ENCODE peak calls at places on chromosomes 5 and 9, in eight cellular contexts. F, X, Q, O, N, B, I and M are unnamed samples.

GRCh38 chr5:161851691-161852299 is 3.9 kb downstream of the GABRA1 start:
- DNase-seq in F (no peak), X (no peak), Q (no peak), O (no peak), N (no peak), B (no peak), I (peak), M (no peak)

GRCh38 chr9:71663931-71664459 is 104.3 kb downstream of the CEMIP2 start:
- DNase-seq in F (no peak), X (peak), Q (no peak), O (no peak), N (peak), B (peak), I (no peak), M (no peak)

GRCh38 chr5:133483406-133484090 is 128.8 kb downstream of the FSTL4 start:
- DNase-seq in F (no peak), X (no peak), Q (no peak), O (no peak), N (no peak), B (no peak), I (no peak), M (no peak)

GRCh38 chr9:4097991-4098390 is 201.9 kb downstream of the GLIS3 start:
- DNase-seq in F (no peak), X (no peak), Q (no peak), O (no peak), N (no peak), B (no peak), I (no peak), M (no peak)

GRCh38 chr9:98983295-98984268 is 39.9 kb downstream of the COL15A1 start:
- DNase-seq in F (peak), X (no peak), Q (no peak), O (no peak), N (peak), B (peak), I (no peak), M (peak)

GRCh38 chr5:113682497-113683136 is 169.1 kb downstream of the YTHDC2 start:
- DNase-seq in F (no peak), X (peak), Q (no peak), O (no peak), N (no peak), B (no peak), I (peak), M (no peak)

GRCh38 chr5:54701179-54701578 is 183.6 kb downstream of the SNX18 start:
- DNase-seq in F (peak), X (no peak), Q (no peak), O (no peak), N (peak), B (peak), I (peak), M (peak)

GRCh38 chr5:137206030-137206715 is 293.0 kb downstream of the SPOCK1 start:
- DNase-seq in F (no peak), X (no peak), Q (no peak), O (peak), N (peak), B (peak), I (no peak), M (peak)

GRCh38 chr9:90956026-90956810 is 154.6 kb downstream of the SYK start:
- DNase-seq in F (peak), X (no peak), Q (no peak), O (no peak), N (peak), B (peak), I (no peak), M (no peak)

GRCh38 chr9:113011911-113012381 is at the start of gene ZNF883:
- DNase-seq in F (peak), X (peak), Q (peak), O (peak), N (peak), B (peak), I (peak), M (peak)
- H3K4me3 ChIP-seq in F (peak), X (peak), Q (peak), O (no peak), N (peak), B (peak), I (peak), M (peak)

GRCh38 chr5:9170026-9170425 is 375.8 kb downstream of the SEMA5A start:
- DNase-seq in F (no peak), X (no peak), Q (no peak), O (no peak), N (peak), B (peak), I (no peak), M (no peak)

GRCh38 chr5:9165567-9165966 is 380.3 kb downstream of the SEMA5A start:
- DNase-seq in F (no peak), X (peak), Q (no peak), O (no peak), N (no peak), B (peak), I (no peak), M (no peak)

GRCh38 chr5:9160747-9161146 is 385.1 kb downstream of the SEMA5A start:
- DNase-seq in F (no peak), X (no peak), Q (no peak), O (no peak), N (no peak), B (no peak), I (no peak), M (no peak)

GRCh38 chr5:9168791-9169611 is 376.9 kb downstream of the SEMA5A start:
- DNase-seq in F (no peak), X (no peak), Q (no peak), O (no peak), N (peak), B (peak), I (no peak), M (peak)

GRCh38 chr5:9166202-9167147 is 379.4 kb downstream of the SEMA5A start:
- DNase-seq in F (no peak), X (no peak), Q (no peak), O (no peak), N (peak), B (no peak), I (no peak), M (no peak)
- TF ChIP-seq CTCF in F (no peak), X (no peak), Q (no peak), O (no peak), N (no peak), B (no peak), I (no peak), M (no peak)

GRCh38 chr5:169974121-169974770 is 6.0 kb downstream of the INSYN2B start:
- DNase-seq in F (no peak), X (no peak), Q (no peak), O (no peak), N (no peak), B (no peak), I (no peak), M (no peak)

GRCh38 chr5:169980418-169981053 is at the start of gene INSYN2B:
- DNase-seq in F (peak), X (peak), Q (peak), O (no peak), N (peak), B (peak), I (peak), M (peak)

GRCh38 chr5:169979871-169980270 is 424 bp downstream of the INSYN2B start:
- DNase-seq in F (no peak), X (no peak), Q (no peak), O (no peak), N (peak), B (peak), I (no peak), M (no peak)

DNA sequence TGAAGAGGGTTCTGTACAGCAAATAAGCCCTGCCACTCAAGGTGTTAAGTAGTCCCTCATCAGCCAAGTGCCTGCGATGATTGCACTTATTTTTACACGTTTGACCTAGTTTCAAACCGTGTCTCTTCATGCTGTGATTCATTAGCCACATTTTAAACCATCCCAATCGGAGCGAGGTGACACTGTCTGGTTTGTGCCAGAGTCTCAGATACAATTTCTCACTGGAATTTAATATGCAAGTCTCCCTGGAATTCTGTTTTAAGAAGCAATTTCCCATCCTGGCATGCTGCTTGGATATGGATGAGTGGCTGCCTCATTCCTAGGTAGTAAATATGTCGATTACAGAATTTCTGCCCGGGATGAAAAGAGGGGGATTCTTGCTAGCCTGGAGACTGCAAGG is 1.6 kb downstream of the INSYN2B start:
- DNase-seq in F (no peak), X (no peak), Q (no peak), O (no peak), N (peak), B (peak), I (no peak), M (no peak)
- H3K4me3 ChIP-seq in F (peak), X (no peak), Q (peak), O (no peak), N (peak), B (peak), I (no peak), M (peak)

GRCh38 chr5:174755103-174755502 is 30.7 kb downstream of the MSX2 start:
- DNase-seq in F (peak), X (peak), Q (no peak), O (no peak), N (no peak), B (peak), I (peak), M (no peak)
- TF ChIP-seq CTCF in F (no peak), X (peak), Q (peak), O (no peak), N (peak), B (peak), I (peak), M (peak)

GRCh38 chr9:21559402-21560280 is 77.5 kb upstream of the IFNE start:
- DNase-seq in F (no peak), X (peak), Q (no peak), O (peak), N (peak), B (peak), I (peak), M (peak)
- H3K4me3 ChIP-seq in F (peak), X (peak), Q (peak), O (peak), N (peak), B (peak), I (peak), M (peak)

GRCh38 chr5:51977014-51977413 is 593.8 kb downstream of the ISL1 start:
- DNase-seq in F (no peak), X (no peak), Q (no peak), O (no peak), N (no peak), B (no peak), I (no peak), M (no peak)

GRCh38 chr5:51974834-51975233 is 591.6 kb downstream of the ISL1 start:
- DNase-seq in F (no peak), X (no peak), Q (no peak), O (no peak), N (no peak), B (no peak), I (no peak), M (no peak)
- TF ChIP-seq CTCF in F (no peak), X (no peak), Q (no peak), O (no peak), N (no peak), B (no peak), I (no peak), M (no peak)